ENCODE peak calls at places on chromosomes 12 and 14, in nine cellular contexts. One of them, this sample, is unnamed.
A peak's percentile ranks its signal among the peaks of the same experiment; 100 is the strongest.

GRCh38 chr12:92574911-92575570 is 127.7 kb upstream of the PLEKHG7 start:
- DNase-seq in heart right ventricle: no peak
- DNase-seq in GDM1: no peak
- DNase-seq in body of pancreas: peak; percentile 11
- DNase-seq in germinal center: no peak
- DNase-seq in right lobe of liver: peak; percentile 45
- DNase-seq in GM20000: no peak
- DNase-seq in activated T-helper 1 cell treated with Interleukin-2 at 50 U/mL for 16 hours: no peak
- DNase-seq in NCI-H69: no peak
- DNase-seq in this sample: no peak

GRCh38 chr12:81077686-81078441 is at the start of gene ACSS3:
- DNase-seq in heart right ventricle: peak; percentile 65
- DNase-seq in GDM1: no peak
- DNase-seq in body of pancreas: peak; percentile 68
- DNase-seq in germinal center: no peak
- DNase-seq in right lobe of liver: peak; percentile 55
- DNase-seq in GM20000: no peak
- DNase-seq in activated T-helper 1 cell treated with Interleukin-2 at 50 U/mL for 16 hours: no peak
- DNase-seq in NCI-H69: peak; percentile 66
- DNase-seq in this sample: peak; percentile 15

GRCh38 chr12:40942326-40942725 is 245.8 kb upstream of the PDZRN4 start:
- DNase-seq in heart right ventricle: no peak
- DNase-seq in GDM1: no peak
- DNase-seq in body of pancreas: no peak
- DNase-seq in germinal center: no peak
- DNase-seq in right lobe of liver: no peak
- DNase-seq in GM20000: no peak
- DNase-seq in activated T-helper 1 cell treated with Interleukin-2 at 50 U/mL for 16 hours: no peak
- DNase-seq in NCI-H69: no peak
- DNase-seq in this sample: no peak

GRCh38 chr12:105257321-105257728 is 21.4 kb upstream of the APPL2 start:
- DNase-seq in heart right ventricle: no peak
- DNase-seq in GDM1: no peak
- DNase-seq in body of pancreas: no peak
- DNase-seq in germinal center: no peak
- DNase-seq in right lobe of liver: no peak
- DNase-seq in GM20000: no peak
- DNase-seq in activated T-helper 1 cell treated with Interleukin-2 at 50 U/mL for 16 hours: no peak
- DNase-seq in NCI-H69: no peak
- DNase-seq in this sample: no peak

GRCh38 chr12:103503546-103504480 is 8.0 kb upstream of the C12orf42 start:
- DNase-seq in heart right ventricle: peak; percentile 16
- DNase-seq in GDM1: peak; percentile 16
- DNase-seq in body of pancreas: peak; percentile 53
- DNase-seq in germinal center: peak; percentile 41
- DNase-seq in right lobe of liver: peak; percentile 59
- DNase-seq in GM20000: peak; percentile 58
- DNase-seq in activated T-helper 1 cell treated with Interleukin-2 at 50 U/mL for 16 hours: peak; percentile 29
- DNase-seq in NCI-H69: peak; percentile 53
- DNase-seq in this sample: peak; percentile 21

GRCh38 chr12:6613776-6614512 is 6.8 kb upstream of the CHD4 start:
- DNase-seq in heart right ventricle: peak; percentile 89
- DNase-seq in GDM1: peak; percentile 98
- DNase-seq in body of pancreas: peak; percentile 90
- DNase-seq in germinal center: peak; percentile 50
- DNase-seq in right lobe of liver: peak; percentile 83
- DNase-seq in GM20000: peak; percentile 76
- DNase-seq in activated T-helper 1 cell treated with Interleukin-2 at 50 U/mL for 16 hours: no peak
- DNase-seq in NCI-H69: peak; percentile 100
- DNase-seq in this sample: peak; percentile 95

GRCh38 chr12:106090586-106091411 is 48.0 kb downstream of the NUAK1 start:
- DNase-seq in heart right ventricle: no peak
- DNase-seq in GDM1: no peak
- DNase-seq in body of pancreas: no peak
- DNase-seq in germinal center: no peak
- DNase-seq in right lobe of liver: no peak
- DNase-seq in GM20000: no peak
- DNase-seq in activated T-helper 1 cell treated with Interleukin-2 at 50 U/mL for 16 hours: no peak
- DNase-seq in NCI-H69: no peak
- DNase-seq in this sample: no peak

GRCh38 chr12:130818381-130819247 is 20.4 kb downstream of the STX2 start:
- DNase-seq in heart right ventricle: peak; percentile 73
- DNase-seq in GDM1: no peak
- DNase-seq in body of pancreas: peak; percentile 79
- DNase-seq in germinal center: peak; percentile 89
- DNase-seq in right lobe of liver: peak; percentile 65
- DNase-seq in GM20000: peak; percentile 95
- DNase-seq in activated T-helper 1 cell treated with Interleukin-2 at 50 U/mL for 16 hours: peak; percentile 59
- DNase-seq in NCI-H69: peak; percentile 75
- DNase-seq in this sample: peak; percentile 44

GRCh38 chr12:10304161-10304574 is 3.5 kb upstream of the KLRD1 start:
- DNase-seq in heart right ventricle: no peak
- DNase-seq in GDM1: no peak
- DNase-seq in body of pancreas: no peak
- DNase-seq in germinal center: no peak
- DNase-seq in right lobe of liver: no peak
- DNase-seq in GM20000: no peak
- DNase-seq in activated T-helper 1 cell treated with Interleukin-2 at 50 U/mL for 16 hours: no peak
- DNase-seq in NCI-H69: no peak
- DNase-seq in this sample: no peak

GRCh38 chr14:46651526-46652144 is at the start of gene RPL10L:
- DNase-seq in heart right ventricle: no peak
- DNase-seq in GDM1: no peak
- DNase-seq in body of pancreas: no peak
- DNase-seq in germinal center: no peak
- DNase-seq in right lobe of liver: no peak
- DNase-seq in GM20000: no peak
- DNase-seq in activated T-helper 1 cell treated with Interleukin-2 at 50 U/mL for 16 hours: no peak
- DNase-seq in NCI-H69: no peak
- DNase-seq in this sample: peak; percentile 56

GRCh38 chr12:65891219-65891618 is 66.9 kb downstream of the HMGA2 start:
- DNase-seq in heart right ventricle: no peak
- DNase-seq in GDM1: no peak
- DNase-seq in body of pancreas: no peak
- DNase-seq in germinal center: no peak
- DNase-seq in right lobe of liver: no peak
- DNase-seq in GM20000: no peak
- DNase-seq in activated T-helper 1 cell treated with Interleukin-2 at 50 U/mL for 16 hours: no peak
- DNase-seq in NCI-H69: no peak
- DNase-seq in this sample: no peak

GRCh38 chr12:49093746-49094103 is 876 bp downstream of the DHH start:
- DNase-seq in heart right ventricle: no peak
- DNase-seq in GDM1: no peak
- DNase-seq in body of pancreas: no peak
- DNase-seq in germinal center: no peak
- DNase-seq in right lobe of liver: no peak
- DNase-seq in GM20000: no peak
- DNase-seq in activated T-helper 1 cell treated with Interleukin-2 at 50 U/mL for 16 hours: no peak
- DNase-seq in NCI-H69: peak; percentile 69
- DNase-seq in this sample: no peak

GRCh38 chr12:114045333-114045732 is 79.2 kb upstream of the RBM19 start:
- DNase-seq in heart right ventricle: no peak
- DNase-seq in GDM1: no peak
- DNase-seq in body of pancreas: no peak
- DNase-seq in germinal center: no peak
- DNase-seq in right lobe of liver: no peak
- DNase-seq in GM20000: no peak
- DNase-seq in activated T-helper 1 cell treated with Interleukin-2 at 50 U/mL for 16 hours: no peak
- DNase-seq in NCI-H69: peak; percentile 28
- DNase-seq in this sample: no peak

GRCh38 chr12:130104596-130105253 is 57.5 kb upstream of the FZD10 start:
- DNase-seq in heart right ventricle: no peak
- DNase-seq in GDM1: no peak
- DNase-seq in body of pancreas: peak; percentile 45
- DNase-seq in germinal center: no peak
- DNase-seq in right lobe of liver: no peak
- DNase-seq in GM20000: no peak
- DNase-seq in activated T-helper 1 cell treated with Interleukin-2 at 50 U/mL for 16 hours: no peak
- DNase-seq in NCI-H69: peak; percentile 29
- DNase-seq in this sample: no peak

GRCh38 chr12:54259194-54260011 is 20.5 kb downstream of the CBX5 start:
- DNase-seq in heart right ventricle: peak; percentile 60
- DNase-seq in GDM1: peak; percentile 30
- DNase-seq in body of pancreas: peak; percentile 87
- DNase-seq in germinal center: peak; percentile 57
- DNase-seq in right lobe of liver: peak; percentile 73
- DNase-seq in GM20000: peak; percentile 79
- DNase-seq in activated T-helper 1 cell treated with Interleukin-2 at 50 U/mL for 16 hours: no peak
- DNase-seq in NCI-H69: peak; percentile 99
- DNase-seq in this sample: peak; percentile 96

GRCh38 chr14:100537701-100538565 is 49.3 kb downstream of the BEGAIN start:
- DNase-seq in heart right ventricle: peak; percentile 15
- DNase-seq in GDM1: no peak
- DNase-seq in body of pancreas: peak; percentile 6
- DNase-seq in germinal center: no peak
- DNase-seq in right lobe of liver: peak; percentile 14
- DNase-seq in GM20000: peak; percentile 33
- DNase-seq in activated T-helper 1 cell treated with Interleukin-2 at 50 U/mL for 16 hours: no peak
- DNase-seq in NCI-H69: no peak
- DNase-seq in this sample: no peak

GRCh38 chr14:95496690-95497241 is 19.7 kb downstream of the SYNE3 start:
- DNase-seq in heart right ventricle: no peak
- DNase-seq in GDM1: no peak
- DNase-seq in body of pancreas: no peak
- DNase-seq in germinal center: no peak
- DNase-seq in right lobe of liver: no peak
- DNase-seq in GM20000: no peak
- DNase-seq in activated T-helper 1 cell treated with Interleukin-2 at 50 U/mL for 16 hours: no peak
- DNase-seq in NCI-H69: no peak
- DNase-seq in this sample: peak; percentile 22

GRCh38 chr14:56087824-56088571 is 30.2 kb upstream of the PELI2 start:
- DNase-seq in heart right ventricle: no peak
- DNase-seq in GDM1: no peak
- DNase-seq in body of pancreas: peak; percentile 34
- DNase-seq in germinal center: no peak
- DNase-seq in right lobe of liver: no peak
- DNase-seq in GM20000: no peak
- DNase-seq in activated T-helper 1 cell treated with Interleukin-2 at 50 U/mL for 16 hours: no peak
- DNase-seq in NCI-H69: peak; percentile 69
- DNase-seq in this sample: no peak

GRCh38 chr12:57173683-57174082 is 26.3 kb upstream of the LRP1-AS start:
- DNase-seq in heart right ventricle: no peak
- DNase-seq in GDM1: no peak
- DNase-seq in body of pancreas: no peak
- DNase-seq in germinal center: no peak
- DNase-seq in right lobe of liver: no peak
- DNase-seq in GM20000: no peak
- DNase-seq in activated T-helper 1 cell treated with Interleukin-2 at 50 U/mL for 16 hours: no peak
- DNase-seq in NCI-H69: no peak
- DNase-seq in this sample: no peak

GRCh38 chr12:104057771-104058197 is 6.5 kb upstream of the HCFC2 start:
- DNase-seq in heart right ventricle: no peak
- DNase-seq in GDM1: no peak
- DNase-seq in body of pancreas: no peak
- DNase-seq in germinal center: peak; percentile 32
- DNase-seq in right lobe of liver: no peak
- DNase-seq in GM20000: peak; percentile 36
- DNase-seq in activated T-helper 1 cell treated with Interleukin-2 at 50 U/mL for 16 hours: no peak
- DNase-seq in NCI-H69: peak; percentile 72
- DNase-seq in this sample: peak; percentile 11

GRCh38 chr14:63175531-63175930 is 28.7 kb upstream of the RHOJ start:
- DNase-seq in heart right ventricle: no peak
- DNase-seq in GDM1: no peak
- DNase-seq in body of pancreas: no peak
- DNase-seq in germinal center: no peak
- DNase-seq in right lobe of liver: no peak
- DNase-seq in GM20000: no peak
- DNase-seq in activated T-helper 1 cell treated with Interleukin-2 at 50 U/mL for 16 hours: no peak
- DNase-seq in NCI-H69: no peak
- DNase-seq in this sample: no peak

GRCh38 chr12:77608157-77608755 is 222.4 kb upstream of the NAV3 start:
- DNase-seq in heart right ventricle: no peak
- DNase-seq in GDM1: no peak
- DNase-seq in body of pancreas: no peak
- DNase-seq in germinal center: no peak
- DNase-seq in right lobe of liver: no peak
- DNase-seq in GM20000: no peak
- DNase-seq in activated T-helper 1 cell treated with Interleukin-2 at 50 U/mL for 16 hours: no peak
- DNase-seq in NCI-H69: no peak
- DNase-seq in this sample: no peak

GRCh38 chr12:89326260-89327040 is 25.9 kb downstream of the DUSP6 start:
- DNase-seq in heart right ventricle: no peak
- DNase-seq in GDM1: no peak
- DNase-seq in body of pancreas: no peak
- DNase-seq in germinal center: no peak
- DNase-seq in right lobe of liver: no peak
- DNase-seq in GM20000: no peak
- DNase-seq in activated T-helper 1 cell treated with Interleukin-2 at 50 U/mL for 16 hours: no peak
- DNase-seq in NCI-H69: no peak
- DNase-seq in this sample: no peak

GRCh38 chr14:51211149-51211548 is 28.9 kb upstream of the TMX1 start:
- DNase-seq in heart right ventricle: no peak
- DNase-seq in GDM1: no peak
- DNase-seq in body of pancreas: peak; percentile 74
- DNase-seq in germinal center: no peak
- DNase-seq in right lobe of liver: no peak
- DNase-seq in GM20000: no peak
- DNase-seq in activated T-helper 1 cell treated with Interleukin-2 at 50 U/mL for 16 hours: no peak
- DNase-seq in NCI-H69: peak; percentile 95
- DNase-seq in this sample: no peak

GRCh38 chr12:25269701-25270100 is 19.0 kb upstream of the KRAS start:
- DNase-seq in heart right ventricle: no peak
- DNase-seq in GDM1: peak; percentile 40
- DNase-seq in body of pancreas: no peak
- DNase-seq in germinal center: no peak
- DNase-seq in right lobe of liver: no peak
- DNase-seq in GM20000: no peak
- DNase-seq in activated T-helper 1 cell treated with Interleukin-2 at 50 U/mL for 16 hours: no peak
- DNase-seq in NCI-H69: no peak
- DNase-seq in this sample: peak; percentile 39

GRCh38 chr14:22538671-22539228 is 50.3 kb downstream of the DAD1 start:
- DNase-seq in heart right ventricle: no peak
- DNase-seq in GDM1: no peak
- DNase-seq in body of pancreas: no peak
- DNase-seq in germinal center: no peak
- DNase-seq in right lobe of liver: no peak
- DNase-seq in GM20000: no peak
- DNase-seq in activated T-helper 1 cell treated with Interleukin-2 at 50 U/mL for 16 hours: no peak
- DNase-seq in NCI-H69: no peak
- DNase-seq in this sample: no peak

GRCh38 chr14:95953111-95953724 is 76.6 kb downstream of the TUNAR start:
- DNase-seq in heart right ventricle: no peak
- DNase-seq in GDM1: no peak
- DNase-seq in body of pancreas: no peak
- DNase-seq in germinal center: no peak
- DNase-seq in right lobe of liver: no peak
- DNase-seq in GM20000: no peak
- DNase-seq in activated T-helper 1 cell treated with Interleukin-2 at 50 U/mL for 16 hours: no peak
- DNase-seq in NCI-H69: no peak
- DNase-seq in this sample: peak; percentile 2